ENCODE peak calls at places on chromosome 16, in six cellular contexts. One of them, this sample, is unnamed.

GRCh38 chr16:9800180-9800738 is 382.0 kb downstream of the GRIN2A start:
- DNase-seq in T-helper 2 cell: no peak
- DNase-seq in cardiac muscle cell: no peak
- DNase-seq in T-helper 9 cell: no peak
- DNase-seq in Caco-2: no peak
- DNase-seq in tibial nerve: no peak
- DNase-seq in this sample: no peak

GRCh38 chr16:49484454-49484853 is 110.8 kb downstream of the C16orf78 start:
- DNase-seq in T-helper 2 cell: no peak
- DNase-seq in cardiac muscle cell: peak
- DNase-seq in T-helper 9 cell: no peak
- DNase-seq in Caco-2: no peak
- DNase-seq in tibial nerve: peak
- DNase-seq in this sample: no peak

GRCh38 chr16:49608801-49609200 is 235.2 kb downstream of the C16orf78 start:
- DNase-seq in T-helper 2 cell: no peak
- DNase-seq in cardiac muscle cell: peak
- DNase-seq in T-helper 9 cell: no peak
- DNase-seq in Caco-2: peak
- DNase-seq in tibial nerve: no peak
- DNase-seq in this sample: no peak

GRCh38 chr16:30805056-30805369 is 18.0 kb upstream of the ZNF629 start:
- DNase-seq in T-helper 2 cell: no peak
- DNase-seq in cardiac muscle cell: no peak
- DNase-seq in T-helper 9 cell: no peak
- DNase-seq in Caco-2: no peak
- DNase-seq in tibial nerve: no peak
- DNase-seq in this sample: no peak

GRCh38 chr16:14500791-14501190 is 129.3 kb downstream of the PARN start:
- DNase-seq in T-helper 2 cell: no peak
- DNase-seq in cardiac muscle cell: no peak
- DNase-seq in T-helper 9 cell: no peak
- DNase-seq in Caco-2: no peak
- DNase-seq in tibial nerve: no peak
- DNase-seq in this sample: no peak

GRCh38 chr16:68866933-68867332 is 23.6 kb downstream of the TANGO6 start:
- DNase-seq in T-helper 2 cell: no peak
- DNase-seq in cardiac muscle cell: no peak
- DNase-seq in T-helper 9 cell: no peak
- DNase-seq in Caco-2: no peak
- DNase-seq in tibial nerve: no peak
- DNase-seq in this sample: no peak

GRCh38 chr16:5490499-5490898 is 392.9 kb upstream of the EEF2KMT start:
- DNase-seq in T-helper 2 cell: no peak
- DNase-seq in cardiac muscle cell: no peak
- DNase-seq in T-helper 9 cell: no peak
- DNase-seq in Caco-2: peak
- DNase-seq in tibial nerve: no peak
- DNase-seq in this sample: peak

GRCh38 chr16:73268311-73268997 is 220.5 kb upstream of the ZFHX3 start:
- DNase-seq in T-helper 2 cell: no peak
- DNase-seq in cardiac muscle cell: peak
- DNase-seq in T-helper 9 cell: no peak
- DNase-seq in Caco-2: no peak
- DNase-seq in tibial nerve: no peak
- DNase-seq in this sample: no peak

GRCh38 chr16:82016268-82016667 is 5.0 kb upstream of the SDR42E1 start:
- DNase-seq in T-helper 2 cell: no peak
- DNase-seq in cardiac muscle cell: peak
- DNase-seq in T-helper 9 cell: no peak
- DNase-seq in Caco-2: no peak
- DNase-seq in tibial nerve: no peak
- DNase-seq in this sample: no peak

This sample was measured in activated CD4-positive, alpha-beta T cell treated with anti-CD3 and anti-CD28 coated beads, Interleukin-2, amount 10 ng/mL, durations not matched to agents 24 days and 14 days.